ENCODE peak calls at places on chromosomes 4 and X, in nine cellular contexts. I, Z, D, K, F, U, M, C and G are unnamed samples.

GRCh38 chrX:13254076-13254785 is 65.6 kb downstream of the ATXN3L start:
- DNase-seq in U (no peak), D (no peak), K (peak), I (peak), M (peak), C (no peak), Z (no peak), F (no peak), G (peak)

GRCh38 chr4:57093816-57094481 is 16.2 kb downstream of the IGFBP7 start:
- DNase-seq in I (no peak), C (no peak), Z (no peak), F (no peak), U (no peak), M (no peak), D (no peak), K (no peak), G (no peak)

GRCh38 chrX:39650883-39651282 is 446.9 kb downstream of the BCOR start:
- DNase-seq in D (no peak), Z (no peak), U (no peak), K (no peak), I (no peak), C (no peak), F (no peak), M (peak), G (no peak)

GRCh38 chr4:151624606-151625565 is 135.9 kb downstream of the GATB start:
- DNase-seq in D (no peak), U (no peak), F (no peak), K (no peak), Z (no peak), C (no peak), I (no peak), M (no peak), G (no peak)

GRCh38 chr4:90415116-90415515 is 287.9 kb downstream of the CCSER1 start:
- DNase-seq in D (no peak), F (no peak), U (no peak), I (no peak), M (no peak), K (no peak), Z (no peak), C (no peak), G (no peak)

GRCh38 chrX:137568741-137569469 is 3.0 kb downstream of the ZIC3 start:
- DNase-seq in M (no peak), Z (no peak), F (no peak), I (no peak), D (no peak), K (no peak), U (no peak), C (no peak), G (no peak)

GRCh38 chrX:93591398-93591797 is 82.0 kb downstream of the NAP1L3 start:
- DNase-seq in D (no peak), Z (no peak), C (no peak), I (no peak), F (no peak), U (no peak), K (no peak), M (no peak), G (no peak)

GRCh38 chrX:133171962-133172708 is 46.0 kb downstream of the TFDP3 start:
- DNase-seq in F (no peak), U (no peak), C (no peak), D (no peak), Z (no peak), K (no peak), I (peak), M (peak), G (no peak)

GRCh38 chr4:148103647-148104355 is 338.4 kb downstream of the NR3C2 start:
- DNase-seq in Z (no peak), I (no peak), U (no peak), D (no peak), F (no peak), M (no peak), C (no peak), K (no peak), G (no peak)

GRCh38 chr4:15479089-15479912 is 9.6 kb downstream of the CC2D2A start:
- DNase-seq in U (peak), K (peak), I (peak), M (peak), D (no peak), F (peak), Z (no peak), C (no peak), G (no peak)

GRCh38 chr4:88629826-88630225 is 37.5 kb downstream of the HERC3 start:
- DNase-seq in I (no peak), K (peak), M (peak), U (no peak), Z (no peak), D (no peak), C (no peak), F (no peak), G (no peak)

GRCh38 chr4:95549246-95550138 is 719 bp upstream of the UNC5C start:
- DNase-seq in K (peak), M (no peak), F (peak), C (no peak), I (peak), Z (no peak), D (no peak), U (peak), G (peak)

GRCh38 chr4:167595898-167596297 is 361.6 kb upstream of the SPOCK3 start:
- DNase-seq in Z (no peak), F (no peak), D (no peak), C (no peak), U (no peak), K (peak), M (no peak), I (no peak), G (no peak)

GRCh38 chrX:149572743-149573142 is 14.5 kb downstream of the MAGEA9B start:
- DNase-seq in M (peak), K (no peak), Z (no peak), D (no peak), U (no peak), C (no peak), I (no peak), F (no peak), G (no peak)

GRCh38 chrX:1111543-1112300 is 100.7 kb downstream of the CRLF2 start:
- DNase-seq in F (no peak), K (no peak), Z (no peak), C (no peak), I (no peak), U (no peak), D (no peak), M (no peak), G (no peak)

GRCh38 chrX:129719268-129719667 is 19.5 kb upstream of the XPNPEP2 start:
- DNase-seq in K (no peak), Z (no peak), F (no peak), U (no peak), M (no peak), D (no peak), C (no peak), I (no peak), G (no peak)

GRCh38 chrX:39204349-39204748 is 403.1 kb downstream of the MID1IP1 start:
- DNase-seq in I (no peak), K (no peak), D (no peak), Z (no peak), U (no peak), M (no peak), C (no peak), F (no peak), G (no peak)

GRCh38 chr4:25223770-25224375 is 10.0 kb upstream of the PI4K2B start:
- DNase-seq in I (peak), K (peak), C (no peak), Z (no peak), F (no peak), D (no peak), M (peak), U (no peak), G (no peak)

GRCh38 chr4:52925531-52925968 is 63.4 kb downstream of the RASL11B start:
- DNase-seq in Z (no peak), C (no peak), U (no peak), M (peak), F (no peak), I (no peak), K (peak), D (no peak), G (no peak)

GRCh38 chr4:24557036-24558022 is 27.0 kb downstream of the DHX15 start:
- DNase-seq in M (peak), U (no peak), Z (no peak), C (no peak), I (no peak), D (no peak), F (no peak), K (peak), G (no peak)